ENCODE peak calls at places on chromosomes 11 and 22, in four cellular contexts. K, Z, E and P are unnamed samples.

GRCh38 chr22:33600113-33600512 is 320.2 kb downstream of the LARGE1 start:
- DNase-seq in E (no peak), Z (no peak), K (no peak), P (no peak)

GRCh38 chr11:114477946-114478537 is 38.8 kb downstream of the REXO2 start:
- DNase-seq in Z (no peak), E (no peak), K (no peak), P (no peak)

GRCh38 chr11:126585388-126586302 is 230.2 kb downstream of the ST3GAL4 start:
- DNase-seq in E (no peak), K (no peak), Z (no peak), P (peak; percentile 53)

GRCh38 chr11:86696004-86696403 is 23.6 kb upstream of the ME3 start:
- DNase-seq in K (no peak), Z (no peak), E (peak; percentile 11), P (no peak)

GRCh38 chr11:20002312-20003216 is 157.7 kb downstream of the DBX1 start:
- DNase-seq in E (peak; percentile 94), Z (no peak), K (no peak), P (no peak)

GRCh38 chr11:121692236-121692635 is 239.5 kb upstream of the SORL1-AS1 start:
- DNase-seq in K (no peak), Z (no peak), E (peak; percentile 84), P (no peak)

GRCh38 chr11:20821046-20821445 is 151.7 kb downstream of the NELL1 start:
- DNase-seq in K (no peak), E (no peak), Z (no peak), P (no peak)

GRCh38 chr11:34783816-34784317 is 132.3 kb downstream of the APIP start:
- DNase-seq in K (no peak), Z (peak; percentile 38), E (peak; percentile 98), P (no peak)

GRCh38 chr11:63505857-63506528 is at the start of gene LGALS12:
- DNase-seq in Z (peak; percentile 85), E (no peak), K (no peak), P (peak; percentile 26)

GRCh38 chr11:65606876-65607613 is 7.0 kb downstream of the MAP3K11 start:
- DNase-seq in Z (peak; percentile 67), K (no peak), E (no peak), P (peak; percentile 97)

GRCh38 chr11:9263840-9264380 is 1.2 kb downstream of the DENND5A start:
- DNase-seq in K (peak; percentile 82), Z (peak; percentile 40), E (peak; percentile 43), P (no peak)

DNA sequence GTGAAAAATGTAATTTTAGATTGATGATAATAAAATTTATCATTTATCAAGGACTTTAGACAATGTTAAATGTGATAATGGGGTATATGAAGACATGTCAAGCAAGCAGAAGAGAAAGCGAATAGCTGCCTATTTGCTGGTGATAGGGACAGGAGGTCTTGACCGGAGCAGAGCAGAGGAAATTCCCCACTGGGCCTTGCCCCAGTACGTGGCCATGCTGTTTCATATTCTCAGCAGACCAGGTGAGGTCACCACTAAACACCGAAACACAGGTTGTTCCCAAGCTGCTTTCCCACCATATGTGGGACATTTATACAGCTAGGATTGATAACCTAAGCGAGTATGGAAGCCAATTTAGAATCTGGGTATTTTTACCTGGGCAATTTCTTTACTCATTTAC is 1629.6 kb downstream of the FAM181B start:
- DNase-seq in K (no peak), Z (no peak), E (no peak), P (no peak)
- TF ChIP-seq ATF3 in K (no peak), Z (no peak), E (no peak), P (no peak)

DNA sequence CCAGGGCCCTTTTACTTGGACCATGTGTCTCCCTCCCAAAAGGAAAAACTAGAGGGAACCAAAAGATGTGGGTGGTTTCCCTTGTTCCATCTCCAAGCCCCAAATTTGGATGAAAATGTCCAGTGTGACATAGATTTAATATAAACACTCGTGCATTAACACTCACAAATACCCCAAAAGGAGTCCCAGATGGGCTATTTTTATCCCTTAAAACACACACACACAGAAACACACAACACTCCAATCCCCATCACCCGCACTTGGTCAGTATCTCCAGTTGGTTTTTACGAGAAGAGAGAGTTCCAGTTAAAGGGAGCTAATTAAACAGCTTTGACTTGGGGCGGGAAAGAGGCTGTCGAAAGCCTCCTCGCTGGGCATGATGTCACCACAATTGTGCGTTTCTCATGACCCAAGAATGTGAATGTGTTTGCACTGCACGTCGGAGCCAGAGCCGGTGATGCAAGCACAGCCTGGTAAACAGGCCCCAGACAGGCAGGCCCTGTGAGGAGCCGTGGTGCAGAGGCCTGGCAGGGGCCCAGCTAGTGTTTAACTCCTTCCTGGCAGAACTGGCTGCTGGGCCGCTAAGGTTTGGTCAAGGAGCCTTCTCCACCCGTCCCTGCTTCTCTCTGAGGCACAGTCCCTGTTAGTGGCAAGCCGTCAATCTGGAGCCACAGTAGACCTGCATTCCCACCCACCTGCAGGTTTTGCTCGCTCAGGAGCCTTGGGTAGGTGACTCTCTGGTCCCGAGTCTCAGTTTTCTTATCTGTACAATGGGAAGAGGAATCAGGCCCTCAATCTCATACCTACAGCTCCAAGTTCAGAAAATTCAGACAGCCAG is 25.6 kb upstream of the SMTN start:
- DNase-seq in K (no peak), E (peak; percentile 98), Z (no peak), P (peak; percentile 27)
- TF ChIP-seq TCF7 in K (no peak), E (peak; percentile 52), Z (no peak), P (no peak)

DNA sequence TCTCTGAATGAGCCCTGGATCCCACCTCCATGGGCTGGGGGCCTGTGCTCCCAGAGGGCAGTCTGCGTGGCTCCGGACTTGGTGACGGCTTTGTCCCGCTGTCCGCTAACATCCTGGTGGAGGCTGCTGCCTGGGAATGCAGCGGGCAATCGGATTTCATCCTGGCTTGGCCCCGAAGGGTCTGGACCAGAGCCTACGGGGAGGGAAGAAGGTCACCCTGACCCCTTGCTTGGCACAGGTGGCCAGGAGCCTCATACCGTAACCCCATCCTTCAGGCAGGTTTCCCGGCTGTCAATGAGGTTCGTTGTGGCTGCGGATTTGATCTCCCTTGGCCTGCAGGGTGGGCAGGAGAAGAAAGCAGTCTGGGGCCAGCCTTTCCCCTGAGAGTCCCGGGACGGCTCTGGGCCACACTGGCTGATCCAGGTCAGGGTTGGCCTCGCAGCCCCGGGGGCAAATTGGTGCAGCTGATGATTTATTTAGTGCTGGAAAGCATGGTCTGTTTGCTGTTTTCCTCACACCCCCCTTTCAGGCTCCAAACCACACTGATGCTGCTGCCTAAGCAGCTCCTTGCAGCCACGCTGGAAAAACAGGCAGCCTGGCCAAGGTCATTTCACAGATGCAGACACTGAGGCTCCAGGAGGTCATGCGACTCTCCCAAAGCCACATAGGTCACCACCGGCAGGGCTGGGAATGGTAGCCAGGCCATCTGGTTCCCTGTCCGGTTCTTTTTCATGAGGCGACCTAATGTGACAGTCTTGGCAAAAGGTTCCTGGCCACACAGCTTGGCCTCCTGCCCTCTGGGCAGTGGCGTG is 15.0 kb downstream of the PRDM11 start:
- DNase-seq in K (no peak), E (no peak), Z (no peak), P (no peak)
- TF ChIP-seq ATF3 in K (no peak), E (no peak), Z (no peak), P (no peak)

GRCh38 chr11:37115963-37116362 is 517.9 kb upstream of the RAG2 start:
- DNase-seq in E (no peak), K (no peak), Z (no peak), P (no peak)
- TF ChIP-seq TCF7 in E (no peak), K (no peak), Z (no peak), P (no peak)